ENCODE peak calls at places on chromosome 21, in ten cellular contexts. R is Caco-2, U is lung, P is brain microvascular endothelial cell, H is astrocyte, I is cardiac muscle cell, N is choroid plexus epithelial cell, C is cardiac fibroblast, Q is breast epithelium, T is astrocyte of the cerebellum. G is an unnamed sample.
A peak's percentile ranks its signal among the peaks of the same experiment; 100 is the strongest.

GRCh38 chr21:44822484-44823178 is 4.8 kb upstream of the SUMO3 start:
- DNase-seq in H (no peak), Q (no peak), I (no peak), C (no peak), U (no peak), N (no peak), R (no peak), T (no peak), P (no peak), G (no peak)

GRCh38 chr21:31636874-31637273 is 22.6 kb upstream of the SOD1 start:
- DNase-seq in C (no peak), R (no peak), Q (no peak), P (no peak), H (no peak), I (no peak), N (no peak), T (no peak), U (no peak), G (no peak)

GRCh38 chr21:29168874-29169273 is 38.4 kb downstream of the MAP3K7CL start:
- DNase-seq in N (no peak), R (no peak), H (peak; percentile 55), I (no peak), T (no peak), Q (no peak), C (no peak), P (no peak), U (no peak), G (no peak)

GRCh38 chr21:41008351-41008750 is 159.6 kb upstream of the BACE2 start:
- DNase-seq in Q (no peak), I (no peak), P (no peak), T (no peak), H (no peak), U (no peak), R (no peak), N (no peak), C (no peak), G (no peak)

GRCh38 chr21:31713973-31714740 is 17.8 kb downstream of the SCAF4 start:
- DNase-seq in Q (no peak), H (peak; percentile 33), I (no peak), C (peak; percentile 49), N (peak; percentile 29), R (no peak), P (peak; percentile 40), U (no peak), T (no peak), G (no peak)

GRCh38 chr21:45509566-45510465 is 32.4 kb downstream of the SLC19A1 start:
- DNase-seq in Q (no peak), C (no peak), H (no peak), T (no peak), U (no peak), N (no peak), I (no peak), R (peak; percentile 37), P (no peak), G (no peak)

GRCh38 chr21:21163904-21164303 is 165.7 kb downstream of the NCAM2 start:
- DNase-seq in H (peak; percentile 51), N (peak; percentile 91), R (peak; percentile 38), C (peak; percentile 87), I (peak; percentile 78), Q (no peak), U (no peak), P (peak; percentile 52), T (peak; percentile 69), G (peak; percentile 17)

GRCh38 chr21:46211376-46211775 is 17.2 kb downstream of the LSS start:
- DNase-seq in I (no peak), H (no peak), N (no peak), R (no peak), P (no peak), C (no peak), T (no peak), U (no peak), Q (peak; percentile 40), G (no peak)

GRCh38 chr21:30448514-30448913 is 8.4 kb downstream of the KRTAP15-1 start:
- DNase-seq in H (no peak), C (no peak), T (no peak), Q (no peak), N (no peak), R (no peak), U (no peak), P (no peak), I (no peak), G (no peak)

GRCh38 chr21:45575993-45576837 is 34.0 kb upstream of the SLC19A1 start:
- DNase-seq in I (no peak), T (no peak), C (no peak), Q (peak; percentile 22), R (peak; percentile 23), N (no peak), P (no peak), U (no peak), H (no peak), G (no peak)

GRCh38 chr21:31195334-31196015 is 148.6 kb downstream of the TIAM1 start:
- DNase-seq in R (no peak), I (no peak), H (no peak), Q (no peak), P (no peak), C (no peak), U (no peak), N (no peak), T (no peak), G (no peak)

GRCh38 chr21:44653123-44653522 is 1.3 kb downstream of the KRTAP12-4 start:
- DNase-seq in H (no peak), P (no peak), R (no peak), U (no peak), C (no peak), I (no peak), N (no peak), Q (no peak), T (no peak), G (no peak)

GRCh38 chr21:8990326-8991087 is 1530.9 kb upstream of the TPTE start:
- DNase-seq in P (no peak), N (no peak), H (peak; percentile 58), C (no peak), Q (no peak), I (no peak), R (no peak), U (no peak), T (no peak), G (no peak)

GRCh38 chr21:18069875-18070274 is 174.8 kb upstream of the CHODL start:
- DNase-seq in R (no peak), U (no peak), H (no peak), P (no peak), I (no peak), Q (no peak), C (no peak), T (no peak), N (no peak), G (no peak)

GRCh38 chr21:34362670-34363069 is 1.1 kb upstream of the KCNE2 start:
- DNase-seq in R (no peak), P (no peak), C (no peak), I (no peak), T (no peak), H (no peak), U (no peak), Q (no peak), N (no peak), G (no peak)

GRCh38 chr21:40507978-40508377 is 339.0 kb downstream of the DSCAM start:
- DNase-seq in T (peak; percentile 47), N (no peak), Q (no peak), C (no peak), I (no peak), U (no peak), R (no peak), H (peak; percentile 74), P (no peak), G (no peak)

GRCh38 chr21:44083631-44084291 is 23.4 kb upstream of the PWP2 start:
- DNase-seq in R (no peak), Q (no peak), C (no peak), I (no peak), N (peak; percentile 6), P (peak; percentile 9), T (no peak), H (no peak), U (no peak), G (no peak)

GRCh38 chr21:41045534-41046268 is 122.3 kb upstream of the BACE2 start:
- DNase-seq in C (no peak), P (no peak), H (no peak), U (no peak), Q (no peak), N (no peak), R (peak; percentile 40), I (peak; percentile 54), T (no peak), G (no peak)

GRCh38 chr21:25370311-25370744 is 237.0 kb downstream of the MRPL39 start:
- DNase-seq in T (peak; percentile 96), N (peak; percentile 93), I (no peak), C (peak; percentile 97), Q (no peak), R (no peak), P (peak; percentile 98), H (peak; percentile 99), U (no peak), G (peak; percentile 90)

GRCh38 chr21:36696640-36697472 is 2.1 kb upstream of the SIM2 start:
- DNase-seq in P (no peak), R (no peak), N (no peak), U (no peak), T (no peak), I (no peak), H (no peak), C (no peak), Q (no peak), G (no peak)
- H3K4me3 ChIP-seq in P (no peak overlapping the region), R (no peak overlapping the region), N (no peak overlapping the region), U (no peak overlapping the region), T (no peak overlapping the region), I (no peak overlapping the region), H (no peak overlapping the region), C (no peak overlapping the region), Q (no peak overlapping the region), G (no peak overlapping the region)

GRCh38 chr21:38804617-38805281 is 980 bp upstream of the ETS2 start:
- DNase-seq in R (peak; percentile 69), T (no peak), Q (peak; percentile 65), H (peak; percentile 58), N (peak; percentile 73), U (peak; percentile 75), C (no peak), P (peak; percentile 79), I (peak; percentile 74), G (peak; percentile 86)
- H3K4me3 ChIP-seq in R (peak overlapping the region; percentile 86), T (peak overlapping the region; percentile 86), Q (peak overlapping the region; percentile 96), H (peak overlapping the region; percentile 86), N (peak overlapping the region; percentile 86), U (no peak overlapping the region), C (peak overlapping the region; percentile 82), P (peak overlapping the region; percentile 81), I (peak overlapping the region; percentile 94), G (peak overlapping the region; percentile 87)

GRCh38 chr21:37220981-37221664 is 46.0 kb downstream of the VPS26C start:
- DNase-seq in T (peak; percentile 35), U (peak; percentile 96), R (peak; percentile 97), Q (peak; percentile 85), P (peak; percentile 86), N (peak; percentile 94), H (peak; percentile 70), C (peak; percentile 94), I (peak; percentile 84), G (peak; percentile 66)
- H3K4me3 ChIP-seq in T (peak overlapping the region; percentile 58), U (peak overlapping the region; percentile 56), R (peak overlapping the region; percentile 79), Q (peak overlapping the region; percentile 50), P (peak overlapping the region; percentile 66), N (peak overlapping the region; percentile 71), H (peak overlapping the region; percentile 63), C (peak overlapping the region; percentile 67), I (peak overlapping the region; percentile 37), G (peak overlapping the region; percentile 67)

DNA sequence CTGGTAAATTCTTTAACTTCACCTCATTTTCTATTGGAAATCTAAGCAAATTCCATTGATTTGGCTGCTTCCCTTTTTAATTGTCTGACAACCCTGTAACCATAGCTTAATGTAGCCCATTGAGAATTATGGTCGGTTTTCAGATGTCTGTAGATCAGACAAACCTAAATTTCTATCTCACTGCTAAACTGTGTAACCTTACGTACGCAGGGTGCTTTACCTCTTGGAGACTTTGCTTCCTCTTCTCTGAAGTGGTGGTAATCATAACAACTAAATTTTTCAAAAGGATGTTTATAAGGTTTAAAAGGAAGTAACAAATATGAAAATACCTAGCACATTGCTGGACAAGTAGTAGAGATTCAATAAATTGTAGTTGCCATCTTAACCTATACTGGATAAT is 25.9 kb downstream of the IFNAR1 start:
- DNase-seq in R (no peak), P (no peak), U (no peak), N (no peak), I (no peak), Q (no peak), C (no peak), T (no peak), H (no peak), G (no peak)
- H3K4me3 ChIP-seq in R (no peak overlapping the region), P (no peak overlapping the region), U (no peak overlapping the region), N (no peak overlapping the region), I (no peak overlapping the region), Q (no peak overlapping the region), C (no peak overlapping the region), T (no peak overlapping the region), H (no peak overlapping the region), G (no peak overlapping the region)